ENCODE peak calls at places on chromosomes 11 and 22, in six cellular contexts. One of them, this sample, is unnamed.

GRCh38 chr11:721913-722811 is 16.1 kb downstream of the EPS8L2 start:
- DNase-seq in CD4-positive, alpha-beta T cell: peak; percentile 43
- DNase-seq in adrenal gland: no peak
- DNase-seq in AG04450: no peak
- DNase-seq in lower lobe of right lung: peak; percentile 79
- DNase-seq in psoas muscle: no peak
- DNase-seq in this sample: peak; percentile 80

GRCh38 chr22:45420011-45420410 is 6.5 kb downstream of the RIBC2 start:
- DNase-seq in CD4-positive, alpha-beta T cell: no peak
- DNase-seq in adrenal gland: no peak
- DNase-seq in AG04450: no peak
- DNase-seq in lower lobe of right lung: no peak
- DNase-seq in psoas muscle: no peak
- DNase-seq in this sample: no peak

GRCh38 chr11:128471138-128471661 is 116.2 kb downstream of the ETS1 start:
- DNase-seq in CD4-positive, alpha-beta T cell: no peak
- DNase-seq in adrenal gland: no peak
- DNase-seq in AG04450: no peak
- DNase-seq in lower lobe of right lung: no peak
- DNase-seq in psoas muscle: no peak
- DNase-seq in this sample: no peak

GRCh38 chr22:44777364-44777756 is 25.0 kb downstream of the ARHGAP8 start:
- DNase-seq in CD4-positive, alpha-beta T cell: no peak
- DNase-seq in adrenal gland: no peak
- DNase-seq in AG04450: no peak
- DNase-seq in lower lobe of right lung: no peak
- DNase-seq in psoas muscle: no peak
- DNase-seq in this sample: no peak

GRCh38 chr22:26892401-26893033 is 235.1 kb downstream of the MIAT start:
- DNase-seq in CD4-positive, alpha-beta T cell: no peak
- DNase-seq in adrenal gland: peak; percentile 84
- DNase-seq in AG04450: no peak
- DNase-seq in lower lobe of right lung: peak; percentile 65
- DNase-seq in psoas muscle: no peak
- DNase-seq in this sample: peak; percentile 53

GRCh38 chr11:71140206-71140919 is 112.0 kb downstream of the SHANK2 start:
- DNase-seq in CD4-positive, alpha-beta T cell: no peak
- DNase-seq in adrenal gland: no peak
- DNase-seq in AG04450: no peak
- DNase-seq in lower lobe of right lung: peak; percentile 64
- DNase-seq in psoas muscle: no peak
- DNase-seq in this sample: no peak

GRCh38 chr11:124670732-124671131 is 2.8 kb downstream of the SIAE start:
- DNase-seq in CD4-positive, alpha-beta T cell: peak; percentile 19
- DNase-seq in adrenal gland: no peak
- DNase-seq in AG04450: no peak
- DNase-seq in lower lobe of right lung: no peak
- DNase-seq in psoas muscle: no peak
- DNase-seq in this sample: no peak

GRCh38 chr11:65219930-65220213 is 38.1 kb downstream of the CAPN1 start:
- DNase-seq in CD4-positive, alpha-beta T cell: no peak
- DNase-seq in adrenal gland: no peak
- DNase-seq in AG04450: no peak
- DNase-seq in lower lobe of right lung: no peak
- DNase-seq in psoas muscle: no peak
- DNase-seq in this sample: no peak

GRCh38 chr11:12915093-12915492 is 94.0 kb upstream of the RASSF10 start:
- DNase-seq in CD4-positive, alpha-beta T cell: no peak
- DNase-seq in adrenal gland: no peak
- DNase-seq in AG04450: no peak
- DNase-seq in lower lobe of right lung: no peak
- DNase-seq in psoas muscle: no peak
- DNase-seq in this sample: no peak

GRCh38 chr11:88555829-88556202 is 218.3 kb upstream of the CTSC start:
- DNase-seq in CD4-positive, alpha-beta T cell: no peak
- DNase-seq in adrenal gland: no peak
- DNase-seq in AG04450: no peak
- DNase-seq in lower lobe of right lung: no peak
- DNase-seq in psoas muscle: no peak
- DNase-seq in this sample: no peak

GRCh38 chr22:19287889-19288288 is 3.6 kb downstream of the CLTCL1 start:
- DNase-seq in CD4-positive, alpha-beta T cell: no peak
- DNase-seq in adrenal gland: no peak
- DNase-seq in AG04450: peak; percentile 61
- DNase-seq in lower lobe of right lung: no peak
- DNase-seq in psoas muscle: no peak
- DNase-seq in this sample: no peak

GRCh38 chr11:3341298-3341697 is 37.6 kb downstream of the ZNF195 start:
- DNase-seq in CD4-positive, alpha-beta T cell: peak; percentile 53
- DNase-seq in adrenal gland: peak; percentile 55
- DNase-seq in AG04450: no peak
- DNase-seq in lower lobe of right lung: peak; percentile 67
- DNase-seq in psoas muscle: peak; percentile 62
- DNase-seq in this sample: peak; percentile 79

GRCh38 chr11:1226981-1227550 is 4.2 kb downstream of the MUC5B start:
- DNase-seq in CD4-positive, alpha-beta T cell: no peak
- DNase-seq in adrenal gland: peak; percentile 13
- DNase-seq in AG04450: no peak
- DNase-seq in lower lobe of right lung: peak; percentile 32
- DNase-seq in psoas muscle: peak; percentile 51
- DNase-seq in this sample: no peak

GRCh38 chr11:85154294-85154693 is 472.9 kb downstream of the DLG2 start:
- DNase-seq in CD4-positive, alpha-beta T cell: no peak
- DNase-seq in adrenal gland: no peak
- DNase-seq in AG04450: no peak
- DNase-seq in lower lobe of right lung: no peak
- DNase-seq in psoas muscle: no peak
- DNase-seq in this sample: no peak

GRCh38 chr22:43829904-43830851 is 18.1 kb upstream of the EFCAB6 start:
- DNase-seq in CD4-positive, alpha-beta T cell: no peak
- DNase-seq in adrenal gland: no peak
- DNase-seq in AG04450: no peak
- DNase-seq in lower lobe of right lung: peak; percentile 56
- DNase-seq in psoas muscle: peak; percentile 91
- DNase-seq in this sample: no peak

GRCh38 chr11:66867425-66868040 is 10.7 kb downstream of the LRFN4 start:
- DNase-seq in CD4-positive, alpha-beta T cell: no peak
- DNase-seq in adrenal gland: no peak
- DNase-seq in AG04450: no peak
- DNase-seq in lower lobe of right lung: no peak
- DNase-seq in psoas muscle: no peak
- DNase-seq in this sample: no peak

GRCh38 chr11:66868082-66868725 is 11.3 kb downstream of the LRFN4 start:
- DNase-seq in CD4-positive, alpha-beta T cell: no peak
- DNase-seq in adrenal gland: no peak
- DNase-seq in AG04450: no peak
- DNase-seq in lower lobe of right lung: no peak
- DNase-seq in psoas muscle: no peak
- DNase-seq in this sample: no peak

GRCh38 chr11:66870131-66870530 is 13.3 kb downstream of the LRFN4 start:
- DNase-seq in CD4-positive, alpha-beta T cell: no peak
- DNase-seq in adrenal gland: no peak
- DNase-seq in AG04450: no peak
- DNase-seq in lower lobe of right lung: no peak
- DNase-seq in psoas muscle: no peak
- DNase-seq in this sample: peak; percentile 42

GRCh38 chr11:66869471-66869870 is 12.6 kb downstream of the LRFN4 start:
- DNase-seq in CD4-positive, alpha-beta T cell: no peak
- DNase-seq in adrenal gland: no peak
- DNase-seq in AG04450: no peak
- DNase-seq in lower lobe of right lung: no peak
- DNase-seq in psoas muscle: no peak
- DNase-seq in this sample: no peak

GRCh38 chr11:66868726-66869291 is 11.9 kb downstream of the LRFN4 start:
- DNase-seq in CD4-positive, alpha-beta T cell: peak; percentile 61
- DNase-seq in adrenal gland: no peak
- DNase-seq in AG04450: no peak
- DNase-seq in lower lobe of right lung: peak; percentile 85
- DNase-seq in psoas muscle: no peak
- DNase-seq in this sample: peak; percentile 66
- TF ChIP-seq CTCF in CD4-positive, alpha-beta T cell: peak; percentile 81
- TF ChIP-seq CTCF in adrenal gland: no peak
- TF ChIP-seq CTCF in AG04450: no peak
- TF ChIP-seq CTCF in lower lobe of right lung: peak; percentile 50
- TF ChIP-seq CTCF in psoas muscle: no peak
- TF ChIP-seq CTCF in this sample: peak; percentile 24

DNA sequence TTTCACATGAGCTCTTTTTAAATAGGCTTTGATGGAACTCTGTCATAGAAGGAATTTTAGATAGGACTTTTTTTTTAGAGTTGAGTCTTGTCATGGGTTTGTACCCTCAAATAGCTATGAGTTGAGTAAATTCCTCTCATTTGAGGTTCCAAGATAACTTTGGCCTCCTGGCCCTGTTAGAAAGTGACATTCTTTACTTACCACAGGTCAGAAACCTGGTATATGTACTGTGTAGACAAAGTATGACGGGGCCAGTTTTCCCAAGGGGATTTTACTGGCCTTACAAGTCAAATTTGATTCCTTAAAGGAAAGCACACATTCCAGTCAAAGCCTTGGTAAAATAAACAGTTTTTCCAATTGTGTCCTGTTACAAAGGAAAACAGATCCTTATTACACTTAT is 729.3 kb upstream of the LUZP2 start:
- DNase-seq in CD4-positive, alpha-beta T cell: no peak
- DNase-seq in adrenal gland: no peak
- DNase-seq in AG04450: no peak
- DNase-seq in lower lobe of right lung: no peak
- DNase-seq in psoas muscle: no peak
- DNase-seq in this sample: no peak
- H3K9me3 ChIP-seq in CD4-positive, alpha-beta T cell: no peaks in the 10 kb centered on the region
- H3K9me3 ChIP-seq in adrenal gland: no peaks in the 10 kb centered on the region
- H3K9me3 ChIP-seq in AG04450: peaks cover 3% of the 10 kb centered on the region
- H3K9me3 ChIP-seq in lower lobe of right lung: no peaks in the 10 kb centered on the region
- H3K9me3 ChIP-seq in psoas muscle: no peaks in the 10 kb centered on the region
- H3K9me3 ChIP-seq in this sample: no peaks in the 10 kb centered on the region

DNA sequence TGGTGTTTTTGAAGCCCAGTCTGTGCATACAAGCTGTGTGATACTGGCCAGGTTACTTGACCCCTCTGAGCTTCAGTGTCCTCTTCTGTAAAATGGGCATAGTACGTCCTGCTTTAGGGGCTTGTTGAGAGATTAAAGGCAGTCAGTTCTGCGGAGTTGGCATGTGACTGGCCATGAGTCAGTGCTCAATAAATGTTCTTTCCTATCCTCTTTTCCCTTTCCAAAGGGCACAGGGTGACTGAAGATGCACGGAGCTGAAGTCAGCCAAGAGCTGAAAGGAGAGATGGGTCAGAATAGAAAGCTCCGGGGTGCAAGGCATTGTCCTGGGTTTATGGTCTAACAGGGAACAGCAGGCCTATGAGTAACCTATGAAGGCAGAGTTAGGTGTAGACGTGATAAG is 48.9 kb downstream of the TP53I11 start:
- DNase-seq in CD4-positive, alpha-beta T cell: no peak
- DNase-seq in adrenal gland: no peak
- DNase-seq in AG04450: no peak
- DNase-seq in lower lobe of right lung: no peak
- DNase-seq in psoas muscle: no peak
- DNase-seq in this sample: no peak
- H3K27ac ChIP-seq in CD4-positive, alpha-beta T cell: no peak overlapping the region
- H3K27ac ChIP-seq in adrenal gland: no peak overlapping the region
- H3K27ac ChIP-seq in AG04450: no peak overlapping the region
- H3K27ac ChIP-seq in lower lobe of right lung: no peak overlapping the region
- H3K27ac ChIP-seq in psoas muscle: no peak overlapping the region
- H3K27ac ChIP-seq in this sample: no peak overlapping the region

GRCh38 chr11:61587951-61588695 is 7.2 kb upstream of the SYT7 start:
- DNase-seq in CD4-positive, alpha-beta T cell: peak; percentile 39
- DNase-seq in adrenal gland: no peak
- DNase-seq in AG04450: no peak
- DNase-seq in lower lobe of right lung: peak; percentile 72
- DNase-seq in psoas muscle: peak; percentile 71
- DNase-seq in this sample: peak; percentile 55
- TF ChIP-seq CTCF in CD4-positive, alpha-beta T cell: peak; percentile 23
- TF ChIP-seq CTCF in adrenal gland: no peak
- TF ChIP-seq CTCF in AG04450: peak; percentile 18
- TF ChIP-seq CTCF in lower lobe of right lung: peak; percentile 29
- TF ChIP-seq CTCF in psoas muscle: peak; percentile 24
- TF ChIP-seq CTCF in this sample: no peak

DNA sequence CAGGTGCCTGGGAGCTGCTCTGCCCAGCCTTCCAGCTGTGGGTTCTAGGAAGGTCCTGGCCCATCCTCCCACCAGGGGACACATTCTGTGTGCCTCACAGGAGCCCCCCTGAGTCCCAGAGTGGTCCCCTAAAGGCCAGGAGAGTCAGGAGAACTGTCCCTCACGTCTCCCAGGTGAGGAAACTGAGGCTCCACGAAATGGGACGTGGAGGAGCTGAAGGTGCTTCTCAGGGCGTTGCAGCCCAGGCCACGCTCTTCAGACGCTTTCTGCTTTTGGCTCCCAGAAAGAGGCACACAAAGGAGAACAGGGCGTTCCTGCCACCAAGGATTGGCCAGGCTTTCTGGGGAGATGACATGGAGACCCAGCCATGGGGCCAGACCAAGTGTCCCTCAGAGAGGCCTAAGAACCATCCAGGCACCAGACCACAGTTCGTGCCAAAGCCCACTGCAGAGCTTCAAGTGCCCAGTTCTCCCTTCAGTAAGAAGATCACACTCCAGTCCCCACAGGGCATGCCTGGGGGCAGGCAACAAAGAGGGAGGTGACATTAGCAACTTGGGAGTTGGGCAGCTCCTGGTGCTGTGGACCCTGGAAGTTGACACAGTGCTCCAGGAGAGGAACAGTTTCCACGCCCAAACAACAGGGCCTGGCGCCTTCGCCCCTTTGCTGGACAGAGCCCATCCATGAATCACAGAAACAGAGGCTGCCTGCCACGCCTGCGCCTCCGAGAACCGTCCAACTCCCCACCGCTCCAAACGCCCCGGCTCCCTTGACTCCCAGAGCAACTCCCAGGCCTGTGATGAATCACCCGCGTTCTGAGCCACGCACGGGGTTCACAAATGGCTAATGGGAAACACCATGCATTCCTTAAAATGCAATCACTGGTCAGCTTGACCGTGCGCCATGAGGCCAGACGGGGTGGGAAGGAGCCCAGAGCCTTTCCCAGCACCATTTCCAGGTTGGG is 589.2 kb downstream of the BRD1 start:
- DNase-seq in CD4-positive, alpha-beta T cell: no peak
- DNase-seq in adrenal gland: no peak
- DNase-seq in AG04450: no peak
- DNase-seq in lower lobe of right lung: no peak
- DNase-seq in psoas muscle: no peak
- DNase-seq in this sample: no peak
- H3K9me3 ChIP-seq in CD4-positive, alpha-beta T cell: no peaks in the 10 kb centered on the region
- H3K9me3 ChIP-seq in adrenal gland: no peaks in the 10 kb centered on the region
- H3K9me3 ChIP-seq in AG04450: peaks cover 88% of the 10 kb centered on the region
- H3K9me3 ChIP-seq in lower lobe of right lung: no peaks in the 10 kb centered on the region
- H3K9me3 ChIP-seq in psoas muscle: no peaks in the 10 kb centered on the region
- H3K9me3 ChIP-seq in this sample: no peaks in the 10 kb centered on the region

GRCh38 chr22:36775589-36775965 is 342 bp downstream of the IFT27 start:
- DNase-seq in CD4-positive, alpha-beta T cell: peak; percentile 19
- DNase-seq in adrenal gland: peak; percentile 44
- DNase-seq in AG04450: no peak
- DNase-seq in lower lobe of right lung: peak; percentile 61
- DNase-seq in psoas muscle: no peak
- DNase-seq in this sample: peak; percentile 49
- H3K27ac ChIP-seq in CD4-positive, alpha-beta T cell: peak overlapping the region; percentile 84
- H3K27ac ChIP-seq in adrenal gland: peak overlapping the region; percentile 90
- H3K27ac ChIP-seq in AG04450: no peak overlapping the region
- H3K27ac ChIP-seq in lower lobe of right lung: peak overlapping the region; percentile 88
- H3K27ac ChIP-seq in psoas muscle: peak overlapping the region; percentile 80
- H3K27ac ChIP-seq in this sample: peak overlapping the region; percentile 55

GRCh38 chr11:126166413-126166812 is 45.0 kb downstream of the RPUSD4 start:
- DNase-seq in CD4-positive, alpha-beta T cell: no peak
- DNase-seq in adrenal gland: no peak
- DNase-seq in AG04450: no peak
- DNase-seq in lower lobe of right lung: no peak
- DNase-seq in psoas muscle: no peak
- DNase-seq in this sample: no peak
- TF ChIP-seq CTCF in CD4-positive, alpha-beta T cell: no peak
- TF ChIP-seq CTCF in adrenal gland: no peak
- TF ChIP-seq CTCF in AG04450: no peak
- TF ChIP-seq CTCF in lower lobe of right lung: no peak
- TF ChIP-seq CTCF in psoas muscle: no peak
- TF ChIP-seq CTCF in this sample: no peak